ENCODE peak calls at places on chromosomes 12 and 14, in six cellular contexts. N is K562; L is aorta; E is CD8-positive, alpha-beta T cell; Z is lung; U is mesendoderm. O is an unnamed sample. For H3K4me1, H3K27me3 and H3K36me3, the result is how much of the 10 kb centered on the place peaks cover.

GRCh38 chr12:100427078-100427477 is 46.6 kb upstream of the NR1H4 start:
- DNase-seq in N (no peak), L (no peak), E (no peak), Z (no peak), U (no peak), O (no peak)

GRCh38 chr12:127169321-127170270 is 1097.4 kb upstream of the TMEM132C start:
- DNase-seq in N (no peak), L (no peak), E (no peak), Z (no peak), U (no peak), O (no peak)

GRCh38 chr12:10701226-10701681 is 21.9 kb downstream of the YBX3 start:
- DNase-seq in N (no peak), L (no peak), E (no peak), Z (no peak), U (no peak), O (no peak)

GRCh38 chr12:56634242-56634836 is 4.2 kb upstream of the BAZ2A start:
- DNase-seq in N (peak), L (no peak), E (no peak), Z (peak), U (peak), O (peak)

GRCh38 chr12:84117190-84117589 is 795.4 kb downstream of the SLC6A15 start:
- DNase-seq in N (no peak), L (no peak), E (no peak), Z (no peak), U (no peak), O (no peak)

GRCh38 chr12:95599880-95600279 is 48.6 kb upstream of the USP44 start:
- DNase-seq in N (no peak), L (no peak), E (no peak), Z (no peak), U (no peak), O (no peak)

GRCh38 chr12:53516758-53517455 is 9.6 kb upstream of the NPFF start:
- DNase-seq in N (no peak), L (no peak), E (no peak), Z (no peak), U (no peak), O (no peak)

GRCh38 chr12:107251288-107251687 is 157.9 kb upstream of the CRY1 start:
- DNase-seq in N (no peak), L (no peak), E (no peak), Z (no peak), U (no peak), O (no peak)

GRCh38 chr14:103207038-103207403 is 83.8 kb downstream of the TNFAIP2 start:
- DNase-seq in N (peak), L (peak), E (no peak), Z (peak), U (peak), O (no peak)

GRCh38 chr14:74580275-74580672 is 31.8 kb downstream of the LTBP2 start:
- DNase-seq in N (no peak), L (peak), E (no peak), Z (no peak), U (no peak), O (no peak)
- H3K4me1 ChIP-seq in N (under half), L (under half), E (under half), Z (under half), U (under half), O (under half)

DNA sequence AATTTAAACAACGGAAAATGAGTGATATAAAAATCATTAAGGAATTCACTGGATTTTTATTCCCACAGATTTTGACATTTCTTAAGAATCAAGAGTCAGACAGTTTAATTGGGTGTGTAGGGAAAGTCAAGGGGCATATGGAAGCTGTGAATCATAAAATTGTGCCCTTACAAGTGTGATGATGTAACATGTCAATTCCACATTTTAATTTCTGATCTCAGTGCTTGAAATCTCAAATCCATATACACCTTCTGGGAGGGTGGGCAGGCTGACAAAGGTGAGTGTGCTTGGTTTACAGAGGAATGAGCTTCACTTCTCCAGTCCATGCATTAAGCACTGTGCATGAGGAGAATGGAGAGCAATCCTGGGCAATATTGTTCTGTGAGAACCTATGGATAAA is 1.0 kb upstream of the KRT6A start:
- DNase-seq in N (no peak), L (no peak), E (no peak), Z (no peak), U (no peak), O (no peak)
- H3K27me3 ChIP-seq in N (under half), L (under half), E (under half), Z (under half), U (under half), O (under half)

GRCh38 chr12:119718141-119718540 is 50.2 kb downstream of the PRKAB1 start:
- DNase-seq in N (no peak), L (no peak), E (no peak), Z (no peak), U (no peak), O (no peak)
- H3K36me3 ChIP-seq in N (half or more), L (under half), E (under half), Z (under half), U (under half), O (half or more)

GRCh38 chr14:91094772-91095171 is 19.1 kb upstream of the DGLUCY start:
- DNase-seq in N (no peak), L (no peak), E (no peak), Z (no peak), U (no peak), O (no peak)

GRCh38 chr14:91092095-91092494 is 21.8 kb upstream of the DGLUCY start:
- DNase-seq in N (no peak), L (no peak), E (no peak), Z (no peak), U (no peak), O (no peak)

GRCh38 chr14:91089958-91090535 is 23.8 kb upstream of the DGLUCY start:
- DNase-seq in N (no peak), L (no peak), E (no peak), Z (no peak), U (no peak), O (no peak)

GRCh38 chr14:91088585-91088984 is 25.3 kb upstream of the DGLUCY start:
- DNase-seq in N (no peak), L (no peak), E (no peak), Z (no peak), U (no peak), O (no peak)

DNA sequence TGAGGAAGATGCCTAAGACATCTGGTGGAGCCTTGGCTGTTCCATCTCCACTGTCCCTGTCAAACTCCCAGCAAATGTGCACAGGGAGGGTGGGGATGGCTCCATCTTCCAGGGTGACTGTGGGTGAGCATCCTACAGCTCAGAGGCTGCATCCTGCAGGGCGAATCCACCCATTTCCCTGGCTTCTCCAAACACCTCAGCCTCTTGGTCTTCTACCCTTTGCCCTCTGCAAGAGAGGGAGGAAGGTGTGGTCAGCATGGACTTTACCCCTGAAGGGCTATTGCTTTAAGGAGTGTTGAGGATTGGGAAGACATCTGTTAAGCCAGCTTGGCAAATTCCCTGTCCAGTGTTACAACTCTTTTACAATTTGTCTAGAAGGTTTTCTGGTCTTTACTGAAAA is 23.1 kb upstream of the DGLUCY start:
- DNase-seq in N (no peak), L (no peak), E (no peak), Z (no peak), U (no peak), O (no peak)
- H3K4me1 ChIP-seq in N (under half), L (under half), E (under half), Z (under half), U (under half), O (under half)

GRCh38 chr14:94775875-94776217 is 5.9 kb upstream of the GSC start:
- DNase-seq in N (no peak), L (no peak), E (no peak), Z (no peak), U (no peak), O (no peak)
- H3K27me3 ChIP-seq in N (under half), L (under half), E (under half), Z (under half), U (under half), O (half or more)

DNA sequence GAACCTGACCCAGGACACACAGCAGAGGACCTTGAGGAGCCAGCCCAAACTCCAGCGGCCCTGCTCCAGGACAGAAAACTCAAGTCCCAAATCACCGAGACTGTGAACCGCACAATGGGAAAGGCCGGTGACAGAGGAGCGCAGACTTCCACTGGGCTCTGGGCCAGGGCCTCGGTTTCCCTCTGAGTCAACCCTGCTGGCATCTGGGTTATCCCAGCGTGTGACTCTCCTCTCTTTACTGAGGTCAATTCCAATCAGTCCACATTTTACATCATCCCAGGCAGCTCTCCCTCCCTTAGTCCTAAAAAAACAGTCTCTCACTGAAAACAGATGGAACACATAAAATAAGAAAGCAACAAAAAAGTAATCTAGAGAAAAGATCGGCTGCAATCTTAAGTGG is 36.9 kb downstream of the ITPK1 start:
- DNase-seq in N (no peak), L (peak), E (no peak), Z (no peak), U (no peak), O (no peak)
- H3K36me3 ChIP-seq in N (under half), L (under half), E (under half), Z (under half), U (under half), O (under half)

DNA sequence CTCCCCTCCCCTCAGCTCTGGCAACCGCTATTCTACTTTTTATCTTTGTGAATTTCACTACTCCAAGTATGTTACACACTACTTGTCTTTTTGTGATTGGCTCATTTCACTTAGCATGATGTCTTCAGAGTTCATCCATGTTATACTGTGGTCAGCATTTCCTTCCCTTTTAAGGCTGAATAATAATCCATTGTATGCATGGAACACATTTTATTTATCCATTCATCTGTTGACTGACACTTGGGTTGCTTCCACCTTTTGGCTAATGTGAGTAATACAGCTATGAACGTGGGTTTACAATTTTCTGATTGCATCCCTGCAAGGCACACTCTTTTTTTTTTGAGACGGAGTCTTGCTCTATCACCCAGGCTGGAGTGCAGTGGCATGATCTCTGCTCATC is 53.0 kb upstream of the FUT8 start:
- DNase-seq in N (no peak), L (no peak), E (no peak), Z (no peak), U (no peak), O (no peak)
- H3K4me1 ChIP-seq in N (under half), L (under half), E (under half), Z (under half), U (under half), O (under half)

GRCh38 chr12:117360222-117360550 is 1.2 kb downstream of the NOS1 start:
- DNase-seq in N (no peak), L (no peak), E (no peak), Z (no peak), U (no peak), O (no peak)
- H3K27me3 ChIP-seq in N (half or more), L (under half), E (under half), Z (under half), U (under half), O (under half)

GRCh38 chr14:64731141-64731581 is 26.9 kb downstream of the PLEKHG3 start:
- DNase-seq in N (no peak), L (peak), E (no peak), Z (no peak), U (no peak), O (no peak)
- H3K36me3 ChIP-seq in N (under half), L (under half), E (under half), Z (under half), U (under half), O (half or more)